ENCODE peak calls at places on chromosomes 16 and 17, in ten cellular contexts. One of them, this sample, is unnamed.

GRCh38 chr16:4523686-4524085 is 14.9 kb downstream of the CDIP1 start:
- DNase-seq in upper lobe of left lung: no peak
- DNase-seq in esophagus muscularis mucosa: no peak
- DNase-seq in stomach: no peak
- DNase-seq in SK-N-SH: no peak
- DNase-seq in H1: no peak
- DNase-seq in vagina: no peak
- DNase-seq in GM12891: no peak
- DNase-seq in transverse colon: no peak
- DNase-seq in spleen: peak; percentile 10
- DNase-seq in this sample: no peak

GRCh38 chr17:81387235-81388060 is 7.8 kb upstream of the BAHCC1 start:
- DNase-seq in stomach: peak; percentile 53
- DNase-seq in upper lobe of left lung: peak; percentile 91
- DNase-seq in esophagus muscularis mucosa: no peak
- DNase-seq in spleen: no peak
- DNase-seq in GM12891: peak; percentile 73
- DNase-seq in SK-N-SH: peak; percentile 75
- DNase-seq in H1: no peak
- DNase-seq in transverse colon: peak; percentile 76
- DNase-seq in vagina: no peak
- DNase-seq in this sample: no peak

GRCh38 chr17:76179496-76180467 is 38.7 kb upstream of the FOXJ1 start:
- DNase-seq in H1: no peak
- DNase-seq in spleen: no peak
- DNase-seq in stomach: no peak
- DNase-seq in SK-N-SH: no peak
- DNase-seq in GM12891: no peak
- DNase-seq in vagina: no peak
- DNase-seq in transverse colon: no peak
- DNase-seq in esophagus muscularis mucosa: no peak
- DNase-seq in upper lobe of left lung: no peak
- DNase-seq in this sample: no peak

GRCh38 chr17:30095507-30096244 is 20.9 kb upstream of the NSRP1 start:
- DNase-seq in transverse colon: no peak
- DNase-seq in SK-N-SH: peak; percentile 18
- DNase-seq in H1: no peak
- DNase-seq in esophagus muscularis mucosa: peak; percentile 42
- DNase-seq in upper lobe of left lung: no peak
- DNase-seq in stomach: no peak
- DNase-seq in GM12891: no peak
- DNase-seq in vagina: no peak
- DNase-seq in spleen: no peak
- DNase-seq in this sample: no peak

GRCh38 chr17:43658890-43659289 is 2.8 kb downstream of the MEOX1 start:
- DNase-seq in SK-N-SH: no peak
- DNase-seq in upper lobe of left lung: no peak
- DNase-seq in esophagus muscularis mucosa: no peak
- DNase-seq in spleen: no peak
- DNase-seq in stomach: no peak
- DNase-seq in H1: no peak
- DNase-seq in vagina: no peak
- DNase-seq in GM12891: no peak
- DNase-seq in transverse colon: no peak
- DNase-seq in this sample: no peak

GRCh38 chr16:177981-178676 is 1.6 kb downstream of the HBA1 start:
- DNase-seq in H1: no peak
- DNase-seq in GM12891: no peak
- DNase-seq in stomach: no peak
- DNase-seq in upper lobe of left lung: no peak
- DNase-seq in spleen: no peak
- DNase-seq in SK-N-SH: no peak
- DNase-seq in transverse colon: no peak
- DNase-seq in vagina: no peak
- DNase-seq in esophagus muscularis mucosa: no peak
- DNase-seq in this sample: no peak

GRCh38 chr16:200388-200787 is 20.1 kb downstream of the HBQ1 start:
- DNase-seq in vagina: no peak
- DNase-seq in upper lobe of left lung: no peak
- DNase-seq in H1: no peak
- DNase-seq in SK-N-SH: no peak
- DNase-seq in spleen: no peak
- DNase-seq in stomach: no peak
- DNase-seq in transverse colon: no peak
- DNase-seq in esophagus muscularis mucosa: no peak
- DNase-seq in GM12891: no peak
- DNase-seq in this sample: no peak

GRCh38 chr16:49673442-49673841 is 182.5 kb downstream of the ZNF423 start:
- DNase-seq in stomach: no peak
- DNase-seq in esophagus muscularis mucosa: no peak
- DNase-seq in upper lobe of left lung: no peak
- DNase-seq in transverse colon: no peak
- DNase-seq in vagina: no peak
- DNase-seq in GM12891: no peak
- DNase-seq in SK-N-SH: no peak
- DNase-seq in H1: no peak
- DNase-seq in spleen: no peak
- DNase-seq in this sample: no peak

GRCh38 chr17:82095777-82096708 is 2.0 kb downstream of the FASN start:
- DNase-seq in GM12891: no peak
- DNase-seq in H1: no peak
- DNase-seq in vagina: no peak
- DNase-seq in spleen: no peak
- DNase-seq in SK-N-SH: no peak
- DNase-seq in esophagus muscularis mucosa: no peak
- DNase-seq in stomach: no peak
- DNase-seq in transverse colon: no peak
- DNase-seq in upper lobe of left lung: peak; percentile 80
- DNase-seq in this sample: no peak

GRCh38 chr16:55703003-55704001 is 47.5 kb downstream of the SLC6A2 start:
- DNase-seq in GM12891: no peak
- DNase-seq in transverse colon: no peak
- DNase-seq in stomach: no peak
- DNase-seq in esophagus muscularis mucosa: no peak
- DNase-seq in vagina: no peak
- DNase-seq in spleen: no peak
- DNase-seq in SK-N-SH: peak; percentile 31
- DNase-seq in upper lobe of left lung: no peak
- DNase-seq in H1: no peak
- DNase-seq in this sample: peak; percentile 16

GRCh38 chr17:4072487-4073157 is 70.2 kb downstream of the ZZEF1 start:
- DNase-seq in upper lobe of left lung: no peak
- DNase-seq in stomach: no peak
- DNase-seq in spleen: no peak
- DNase-seq in transverse colon: no peak
- DNase-seq in esophagus muscularis mucosa: no peak
- DNase-seq in GM12891: no peak
- DNase-seq in H1: no peak
- DNase-seq in SK-N-SH: no peak
- DNase-seq in vagina: no peak
- DNase-seq in this sample: no peak
- TF ChIP-seq POLR2AphosphoS5 in upper lobe of left lung: no peak
- TF ChIP-seq POLR2AphosphoS5 in stomach: no peak
- TF ChIP-seq POLR2AphosphoS5 in spleen: no peak
- TF ChIP-seq POLR2AphosphoS5 in transverse colon: no peak
- TF ChIP-seq POLR2AphosphoS5 in esophagus muscularis mucosa: no peak
- TF ChIP-seq POLR2AphosphoS5 in GM12891: no peak
- TF ChIP-seq POLR2AphosphoS5 in H1: no peak
- TF ChIP-seq POLR2AphosphoS5 in SK-N-SH: no peak
- TF ChIP-seq POLR2AphosphoS5 in vagina: no peak
- TF ChIP-seq POLR2AphosphoS5 in this sample: no peak

DNA sequence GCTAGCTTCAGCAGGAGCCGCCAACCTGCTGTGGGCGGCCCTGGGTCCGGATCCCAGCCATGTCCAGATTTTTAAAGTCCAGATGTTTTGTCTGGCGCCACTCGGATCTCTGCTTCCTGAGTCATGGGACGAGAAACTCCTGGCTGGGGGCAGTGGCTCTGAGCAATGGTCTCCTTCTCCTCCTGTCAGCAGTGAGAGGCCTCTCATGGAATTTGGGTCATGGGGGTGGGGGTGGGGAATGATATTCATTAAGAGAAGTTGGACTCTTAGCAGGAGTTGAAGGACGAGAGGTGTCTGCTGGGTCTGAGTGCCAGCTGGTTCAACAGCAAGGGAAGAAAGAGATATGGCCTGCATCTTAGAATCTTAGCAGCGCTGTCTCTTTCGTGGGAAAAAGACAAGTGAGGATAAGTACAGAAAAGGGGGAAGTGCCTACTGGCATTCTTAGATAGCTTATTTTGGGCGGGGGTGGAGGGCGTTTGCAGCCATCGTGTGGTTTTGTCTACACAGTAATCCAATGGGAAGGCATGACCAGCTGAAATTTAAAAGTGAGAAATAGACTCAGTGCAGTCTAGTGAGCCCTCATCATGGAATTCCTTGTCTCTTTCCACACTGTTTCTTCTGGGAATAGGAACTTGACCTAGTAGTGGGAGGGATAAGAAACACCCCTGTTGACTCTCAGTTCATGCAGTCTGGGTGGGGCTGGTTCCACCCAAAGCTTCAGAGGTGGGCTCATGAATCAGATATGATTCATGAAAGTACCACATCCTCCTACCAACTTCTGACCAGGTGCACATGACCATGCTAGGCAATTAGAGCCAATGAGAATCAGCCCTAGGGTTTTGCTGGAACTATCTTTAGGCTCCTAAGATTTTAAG is 80.5 kb downstream of the MYH13 start:
- DNase-seq in GM12891: no peak
- DNase-seq in spleen: no peak
- DNase-seq in transverse colon: peak; percentile 11
- DNase-seq in stomach: no peak
- DNase-seq in SK-N-SH: no peak
- DNase-seq in esophagus muscularis mucosa: no peak
- DNase-seq in H1: no peak
- DNase-seq in upper lobe of left lung: no peak
- DNase-seq in vagina: no peak
- DNase-seq in this sample: no peak
- TF ChIP-seq POLR2AphosphoS5 in GM12891: no peak
- TF ChIP-seq POLR2AphosphoS5 in spleen: no peak
- TF ChIP-seq POLR2AphosphoS5 in transverse colon: no peak
- TF ChIP-seq POLR2AphosphoS5 in stomach: no peak
- TF ChIP-seq POLR2AphosphoS5 in SK-N-SH: no peak
- TF ChIP-seq POLR2AphosphoS5 in esophagus muscularis mucosa: no peak
- TF ChIP-seq POLR2AphosphoS5 in H1: no peak
- TF ChIP-seq POLR2AphosphoS5 in upper lobe of left lung: no peak
- TF ChIP-seq POLR2AphosphoS5 in vagina: no peak
- TF ChIP-seq POLR2AphosphoS5 in this sample: no peak

DNA sequence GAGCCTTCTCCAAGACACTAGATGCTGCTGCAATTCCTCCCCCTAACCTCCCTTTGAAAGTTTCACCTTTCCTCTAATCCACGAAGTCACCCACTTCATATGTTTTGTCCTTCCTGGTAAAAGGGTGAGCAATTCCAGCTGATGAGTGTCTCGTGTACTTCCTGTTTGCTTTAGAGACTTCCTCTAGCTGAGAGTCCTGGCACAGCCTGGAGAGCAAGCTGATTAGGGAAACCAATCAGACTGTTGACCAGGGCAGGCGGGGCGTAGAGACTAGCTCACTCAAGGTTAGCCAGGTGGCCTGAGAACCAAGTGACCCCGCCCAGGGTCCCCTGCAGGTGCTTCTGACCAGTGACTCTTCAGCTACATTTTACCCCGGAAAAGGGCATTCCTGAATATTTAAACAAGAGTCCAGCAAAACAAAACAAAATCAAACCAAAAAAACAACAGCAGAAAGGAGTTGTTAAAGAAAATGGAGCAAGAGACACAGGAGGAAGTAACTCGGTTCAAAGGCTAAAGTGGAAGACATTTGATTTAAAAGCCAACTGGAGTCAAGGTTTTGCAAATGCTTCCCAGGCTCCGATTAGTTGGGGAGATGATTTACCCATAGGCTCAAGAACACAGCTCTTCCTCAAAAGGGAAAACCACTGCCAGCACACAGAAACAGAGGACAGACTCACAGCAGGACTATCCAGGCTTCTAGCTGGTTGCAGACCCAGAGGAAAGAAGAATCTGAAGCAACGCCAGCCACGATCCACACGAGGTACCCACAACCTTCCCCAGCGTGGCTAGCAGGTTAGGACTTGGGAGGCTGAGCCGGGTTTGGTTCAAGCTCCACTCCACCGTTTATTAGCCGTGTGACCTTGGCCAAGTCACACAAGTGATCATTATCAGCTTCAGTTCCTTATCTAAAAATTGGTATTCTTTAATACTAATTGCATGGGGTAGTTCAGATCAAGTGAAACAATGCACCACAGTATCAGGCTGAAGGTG is 13.4 kb downstream of the HSPB9 start:
- DNase-seq in H1: no peak
- DNase-seq in upper lobe of left lung: no peak
- DNase-seq in spleen: peak; percentile 86
- DNase-seq in stomach: peak; percentile 91
- DNase-seq in vagina: no peak
- DNase-seq in transverse colon: peak; percentile 85
- DNase-seq in esophagus muscularis mucosa: no peak
- DNase-seq in SK-N-SH: no peak
- DNase-seq in GM12891: no peak
- DNase-seq in this sample: no peak
- TF ChIP-seq POLR2AphosphoS5 in H1: no peak
- TF ChIP-seq POLR2AphosphoS5 in upper lobe of left lung: peak; percentile 85
- TF ChIP-seq POLR2AphosphoS5 in spleen: peak; percentile 88
- TF ChIP-seq POLR2AphosphoS5 in stomach: peak; percentile 95
- TF ChIP-seq POLR2AphosphoS5 in vagina: no peak
- TF ChIP-seq POLR2AphosphoS5 in transverse colon: peak; percentile 89
- TF ChIP-seq POLR2AphosphoS5 in esophagus muscularis mucosa: peak; percentile 61
- TF ChIP-seq POLR2AphosphoS5 in SK-N-SH: no peak
- TF ChIP-seq POLR2AphosphoS5 in GM12891: no peak
- TF ChIP-seq POLR2AphosphoS5 in this sample: no peak

GRCh38 chr16:86555763-86556130 is 712 bp upstream of the MTHFSD start:
- DNase-seq in vagina: no peak
- DNase-seq in SK-N-SH: no peak
- DNase-seq in esophagus muscularis mucosa: no peak
- DNase-seq in spleen: no peak
- DNase-seq in transverse colon: no peak
- DNase-seq in H1: no peak
- DNase-seq in upper lobe of left lung: no peak
- DNase-seq in stomach: no peak
- DNase-seq in GM12891: no peak
- DNase-seq in this sample: no peak

GRCh38 chr16:86553356-86553755 is 1.7 kb downstream of the MTHFSD start:
- DNase-seq in spleen: peak; percentile 79
- DNase-seq in upper lobe of left lung: peak; percentile 78
- DNase-seq in transverse colon: no peak
- DNase-seq in GM12891: no peak
- DNase-seq in vagina: no peak
- DNase-seq in H1: no peak
- DNase-seq in stomach: no peak
- DNase-seq in SK-N-SH: no peak
- DNase-seq in esophagus muscularis mucosa: no peak
- DNase-seq in this sample: no peak

GRCh38 chr16:86554599-86554916 is 477 bp downstream of the MTHFSD start:
- DNase-seq in SK-N-SH: no peak
- DNase-seq in esophagus muscularis mucosa: no peak
- DNase-seq in H1: no peak
- DNase-seq in stomach: no peak
- DNase-seq in vagina: no peak
- DNase-seq in spleen: no peak
- DNase-seq in upper lobe of left lung: no peak
- DNase-seq in GM12891: no peak
- DNase-seq in transverse colon: no peak
- DNase-seq in this sample: no peak

GRCh38 chr16:86556576-86556975 is 1.5 kb upstream of the MTHFSD start:
- DNase-seq in upper lobe of left lung: no peak
- DNase-seq in stomach: no peak
- DNase-seq in spleen: no peak
- DNase-seq in H1: no peak
- DNase-seq in transverse colon: no peak
- DNase-seq in GM12891: no peak
- DNase-seq in vagina: no peak
- DNase-seq in SK-N-SH: no peak
- DNase-seq in esophagus muscularis mucosa: no peak
- DNase-seq in this sample: no peak

GRCh38 chr16:86554917-86555762 is at the start of gene MTHFSD:
- DNase-seq in spleen: peak; percentile 98
- DNase-seq in SK-N-SH: peak; percentile 99
- DNase-seq in H1: peak; percentile 99
- DNase-seq in stomach: peak; percentile 94
- DNase-seq in vagina: no peak
- DNase-seq in transverse colon: peak; percentile 95
- DNase-seq in upper lobe of left lung: peak; percentile 100
- DNase-seq in esophagus muscularis mucosa: peak; percentile 98
- DNase-seq in GM12891: peak; percentile 97
- DNase-seq in this sample: no peak
- TF ChIP-seq POLR2AphosphoS5 in spleen: peak; percentile 97
- TF ChIP-seq POLR2AphosphoS5 in SK-N-SH: peak; percentile 93
- TF ChIP-seq POLR2AphosphoS5 in H1: peak; percentile 68
- TF ChIP-seq POLR2AphosphoS5 in stomach: peak; percentile 98
- TF ChIP-seq POLR2AphosphoS5 in vagina: peak; percentile 90
- TF ChIP-seq POLR2AphosphoS5 in transverse colon: peak; percentile 81
- TF ChIP-seq POLR2AphosphoS5 in upper lobe of left lung: peak; percentile 96
- TF ChIP-seq POLR2AphosphoS5 in esophagus muscularis mucosa: peak; percentile 98
- TF ChIP-seq POLR2AphosphoS5 in GM12891: peak; percentile 81
- TF ChIP-seq POLR2AphosphoS5 in this sample: peak; percentile 81

This sample was measured in SK-N-MC.